ENCODE peak calls at places on chromosomes 3 and 15, in seven cellular contexts. Y is stimulated activated CD4-positive, alpha-beta T cell treated with anti-CD3 and anti-CD28 coated beads, TNF-alpha, amount 100 ng/mL, for 24 hours; V is activated gamma-delta T cell treated with Interleukin-2 at 50 U/mL for 16 hours; F is adipocyte; U is COR-L47; K is NCI-H187; A is NCI-H748 treated with DMSO at 0.1 percent for 48 hours. Z is an unnamed sample.

GRCh38 chr15:63752075-63752684 is 81.6 kb downstream of the HERC1 start:
- DNase-seq in Y (peak; percentile 17), V (peak; percentile 31), F (peak; percentile 82), U (peak; percentile 69), K (no peak), A (peak; percentile 17), Z (peak; percentile 70)

GRCh38 chr3:142929109-142929508 is 34.4 kb downstream of the PAQR9 start:
- DNase-seq in Y (no peak), V (no peak), F (no peak), U (peak; percentile 62), K (no peak), A (peak; percentile 4), Z (peak; percentile 48)

GRCh38 chr15:22980189-22981136 is at the start of gene CYFIP1:
- DNase-seq in Y (no peak), V (no peak), F (peak; percentile 95), U (peak; percentile 30), K (peak; percentile 16), A (peak; percentile 2), Z (peak; percentile 87)

GRCh38 chr3:18672561-18672960 is 247.4 kb upstream of the SATB1 start:
- DNase-seq in Y (no peak), V (no peak), F (no peak), U (no peak), K (no peak), A (no peak), Z (no peak)

GRCh38 chr3:99783009-99783573 is 34.6 kb upstream of the CMSS1 start:
- DNase-seq in Y (no peak), V (no peak), F (peak; percentile 87), U (no peak), K (no peak), A (no peak), Z (peak; percentile 89)

GRCh38 chr3:14374444-14374883 is 27.9 kb upstream of the SLC6A6 start:
- DNase-seq in Y (no peak), V (no peak), F (no peak), U (no peak), K (no peak), A (no peak), Z (no peak)

GRCh38 chr3:129975332-129976090 is 991 bp downstream of the TRH start:
- DNase-seq in Y (no peak), V (peak; percentile 16), F (peak; percentile 20), U (peak; percentile 19), K (no peak), A (no peak), Z (no peak)

GRCh38 chr15:41838400-41838897 is at the start of gene PLA2G4B:
- DNase-seq in Y (no peak), V (no peak), F (no peak), U (no peak), K (no peak), A (no peak), Z (no peak)